ENCODE peak calls at places on chromosome 20, in five cellular contexts. One of them, this sample, is unnamed.

GRCh38 chr20:63642518-63643247 is 10.5 kb downstream of the STMN3 start:
- DNase-seq in cardiac fibroblast: no peak
- DNase-seq in astrocyte of the spinal cord: no peak
- DNase-seq in endothelial cell: no peak
- DNase-seq in AG04450: no peak
- DNase-seq in this sample: no peak

GRCh38 chr20:44068311-44068710 is 118.7 kb downstream of the JPH2 start:
- DNase-seq in endothelial cell: no peak
- DNase-seq in AG04450: no peak
- DNase-seq in astrocyte of the spinal cord: no peak
- DNase-seq in cardiac fibroblast: no peak
- DNase-seq in this sample: peak

GRCh38 chr20:34516874-34517542 is 786 bp downstream of the DYNLRB1 start:
- DNase-seq in AG04450: no peak
- DNase-seq in cardiac fibroblast: no peak
- DNase-seq in endothelial cell: peak
- DNase-seq in astrocyte of the spinal cord: peak
- DNase-seq in this sample: peak

GRCh38 chr20:32494498-32495216 is 90.5 kb downstream of the NOL4L start:
- DNase-seq in AG04450: no peak
- DNase-seq in astrocyte of the spinal cord: no peak
- DNase-seq in cardiac fibroblast: peak
- DNase-seq in endothelial cell: no peak
- DNase-seq in this sample: no peak

GRCh38 chr20:13649548-13649947 is 10.8 kb upstream of the TASP1 start:
- DNase-seq in cardiac fibroblast: peak
- DNase-seq in astrocyte of the spinal cord: no peak
- DNase-seq in AG04450: no peak
- DNase-seq in endothelial cell: peak
- DNase-seq in this sample: no peak

GRCh38 chr20:36917943-36918342 is 33.6 kb downstream of the SAMHD1 start:
- DNase-seq in cardiac fibroblast: no peak
- DNase-seq in AG04450: no peak
- DNase-seq in endothelial cell: no peak
- DNase-seq in astrocyte of the spinal cord: no peak
- DNase-seq in this sample: no peak

GRCh38 chr20:1287306-1287705 is 21.2 kb downstream of the SNPH start:
- DNase-seq in AG04450: no peak
- DNase-seq in cardiac fibroblast: no peak
- DNase-seq in astrocyte of the spinal cord: no peak
- DNase-seq in endothelial cell: no peak
- DNase-seq in this sample: no peak

GRCh38 chr20:13898012-13898612 is 92.3 kb downstream of the SEL1L2 start:
- DNase-seq in astrocyte of the spinal cord: no peak
- DNase-seq in AG04450: no peak
- DNase-seq in cardiac fibroblast: no peak
- DNase-seq in endothelial cell: no peak
- DNase-seq in this sample: peak

GRCh38 chr20:58312836-58313235 is 3.3 kb downstream of the RAB22A start:
- DNase-seq in cardiac fibroblast: no peak
- DNase-seq in endothelial cell: no peak
- DNase-seq in astrocyte of the spinal cord: no peak
- DNase-seq in AG04450: no peak
- DNase-seq in this sample: no peak

GRCh38 chr20:63736893-63737689 is 627 bp downstream of the LIME1 start:
- DNase-seq in cardiac fibroblast: no peak
- DNase-seq in astrocyte of the spinal cord: no peak
- DNase-seq in AG04450: no peak
- DNase-seq in endothelial cell: peak
- DNase-seq in this sample: peak

GRCh38 chr20:33685328-33686007 is 717 bp downstream of the E2F1 start:
- DNase-seq in astrocyte of the spinal cord: no peak
- DNase-seq in AG04450: no peak
- DNase-seq in endothelial cell: no peak
- DNase-seq in cardiac fibroblast: no peak
- DNase-seq in this sample: peak

GRCh38 chr20:17966432-17967312 is 1.9 kb downstream of the SNX5 start:
- DNase-seq in astrocyte of the spinal cord: peak
- DNase-seq in endothelial cell: no peak
- DNase-seq in AG04450: no peak
- DNase-seq in cardiac fibroblast: peak
- DNase-seq in this sample: no peak

GRCh38 chr20:15378151-15378550 is 1040.7 kb upstream of the FLRT3 start:
- DNase-seq in endothelial cell: no peak
- DNase-seq in cardiac fibroblast: no peak
- DNase-seq in astrocyte of the spinal cord: no peak
- DNase-seq in AG04450: no peak
- DNase-seq in this sample: no peak
- TF ChIP-seq CTCF in endothelial cell: no peak
- TF ChIP-seq CTCF in cardiac fibroblast: no peak
- TF ChIP-seq CTCF in astrocyte of the spinal cord: peak
- TF ChIP-seq CTCF in AG04450: peak
- TF ChIP-seq CTCF in this sample: no peak

DNA sequence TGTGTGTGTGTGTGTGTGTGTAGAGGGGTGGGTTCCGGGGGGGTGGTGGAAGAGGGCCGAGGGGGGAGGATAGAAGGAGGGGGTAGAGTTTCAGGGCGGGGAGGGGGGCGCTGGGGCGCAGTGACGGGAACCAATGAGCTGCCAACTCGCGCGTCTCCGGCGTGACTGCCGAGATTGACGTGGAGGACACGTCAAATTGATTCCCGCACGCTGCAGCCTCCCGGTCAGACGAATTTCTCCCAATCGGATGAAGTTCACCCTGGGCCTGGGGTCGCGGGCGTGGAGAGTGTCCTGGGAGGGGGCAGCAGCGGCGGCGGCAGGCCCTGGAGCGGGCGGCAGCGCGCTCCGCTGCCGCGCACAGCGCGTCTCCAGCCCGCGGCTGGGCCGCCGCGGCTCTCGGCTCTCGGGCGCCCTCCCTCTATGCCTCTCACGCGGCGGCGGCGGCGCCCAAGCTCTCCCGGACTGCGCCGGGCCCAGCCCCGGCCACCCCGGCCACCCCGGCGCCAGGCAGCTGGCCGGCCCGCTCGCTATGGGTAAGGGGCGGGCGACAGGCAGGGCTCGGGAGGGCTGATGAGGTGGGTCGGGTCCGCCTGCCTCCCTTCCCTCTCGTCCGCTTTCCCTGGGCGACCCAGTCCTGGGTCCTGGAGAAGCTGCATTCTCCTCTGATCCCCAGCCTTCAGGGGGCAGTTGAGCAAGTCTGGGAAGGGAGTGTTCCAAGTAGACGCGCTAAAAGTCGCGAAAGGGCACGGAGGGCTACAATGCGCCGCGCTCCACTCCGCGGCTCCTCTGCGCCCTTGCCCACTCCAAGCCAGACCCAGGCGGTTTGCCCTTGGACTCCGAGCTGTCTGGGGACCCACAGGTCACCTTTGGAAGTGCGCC is at the start of gene PAX1:
- DNase-seq in endothelial cell: peak
- DNase-seq in cardiac fibroblast: no peak
- DNase-seq in astrocyte of the spinal cord: no peak
- DNase-seq in AG04450: no peak
- DNase-seq in this sample: no peak
- TF ChIP-seq CTCF in endothelial cell: no peak
- TF ChIP-seq CTCF in cardiac fibroblast: no peak
- TF ChIP-seq CTCF in astrocyte of the spinal cord: no peak
- TF ChIP-seq CTCF in AG04450: no peak
- TF ChIP-seq CTCF in this sample: no peak

GRCh38 chr20:51800132-51800721 is 2.1 kb downstream of the SALL4 start:
- DNase-seq in endothelial cell: peak
- DNase-seq in cardiac fibroblast: peak
- DNase-seq in AG04450: no peak
- DNase-seq in astrocyte of the spinal cord: peak
- DNase-seq in this sample: peak
- TF ChIP-seq CTCF in endothelial cell: peak
- TF ChIP-seq CTCF in cardiac fibroblast: peak
- TF ChIP-seq CTCF in AG04450: peak
- TF ChIP-seq CTCF in astrocyte of the spinal cord: peak
- TF ChIP-seq CTCF in this sample: peak

GRCh38 chr20:54070187-54070987 is at the start of gene BCAS1:
- DNase-seq in endothelial cell: no peak
- DNase-seq in cardiac fibroblast: no peak
- DNase-seq in AG04450: no peak
- DNase-seq in astrocyte of the spinal cord: no peak
- DNase-seq in this sample: no peak
- TF ChIP-seq CTCF in endothelial cell: no peak
- TF ChIP-seq CTCF in cardiac fibroblast: no peak
- TF ChIP-seq CTCF in AG04450: no peak
- TF ChIP-seq CTCF in astrocyte of the spinal cord: no peak
- TF ChIP-seq CTCF in this sample: no peak

This sample was measured in GM10248.